ENCODE peak calls at places on chromosomes 6 and 20, in eight cellular contexts. P, R, W, S, X, I, D and J are unnamed samples.
A peak's percentile ranks its signal among the peaks of the same experiment; 100 is the strongest.

GRCh38 chr20:2508631-2509467 is at the start of gene ZNF343:
- DNase-seq in D (peak; percentile 95), R (peak; percentile 89), W (peak; percentile 83), X (peak; percentile 66), S (peak; percentile 86), I (peak; percentile 89), P (peak; percentile 79), J (peak; percentile 90)

GRCh38 chr6:6614965-6615304 is 26.4 kb downstream of the LY86 start:
- DNase-seq in S (no peak), P (no peak), R (no peak), D (no peak), X (no peak), I (no peak), W (no peak), J (no peak)

GRCh38 chr6:169026175-169026574 is 227.5 kb downstream of the THBS2 start:
- DNase-seq in W (no peak), S (no peak), R (no peak), I (no peak), D (no peak), X (no peak), P (no peak), J (no peak)

GRCh38 chr6:84739866-84740208 is 24.6 kb downstream of the TBX18 start:
- DNase-seq in S (no peak), W (no peak), P (no peak), R (no peak), D (no peak), X (no peak), I (no peak), J (no peak)

GRCh38 chr6:85364354-85364753 is 85.5 kb upstream of the NT5E start:
- DNase-seq in W (no peak), P (no peak), X (no peak), S (no peak), I (no peak), D (no peak), R (no peak), J (peak; percentile 40)

GRCh38 chr6:39197521-39198500 is 31.5 kb downstream of the KCNK5 start:
- DNase-seq in R (no peak), W (no peak), S (peak; percentile 54), X (no peak), I (no peak), P (no peak), D (no peak), J (no peak)

GRCh38 chr6:71420693-71421328 is 132.2 kb downstream of the OGFRL1 start:
- DNase-seq in S (peak; percentile 92), X (peak; percentile 97), R (peak; percentile 97), W (peak; percentile 84), P (peak; percentile 95), I (peak; percentile 99), D (no peak), J (peak; percentile 97)

GRCh38 chr20:35700625-35701148 is 1.5 kb downstream of the ROMO1 start:
- DNase-seq in P (peak; percentile 18), S (no peak), W (no peak), I (peak; percentile 59), X (no peak), D (no peak), R (no peak), J (no peak)

GRCh38 chr6:8229913-8230312 is 127.6 kb upstream of the EEF1E1 start:
- DNase-seq in R (no peak), W (no peak), D (no peak), I (no peak), S (no peak), P (no peak), X (no peak), J (no peak)

GRCh38 chr6:37054580-37054979 is 49.1 kb downstream of the FGD2 start:
- DNase-seq in P (no peak), X (no peak), R (no peak), S (no peak), D (no peak), W (no peak), I (no peak), J (no peak)

DNA sequence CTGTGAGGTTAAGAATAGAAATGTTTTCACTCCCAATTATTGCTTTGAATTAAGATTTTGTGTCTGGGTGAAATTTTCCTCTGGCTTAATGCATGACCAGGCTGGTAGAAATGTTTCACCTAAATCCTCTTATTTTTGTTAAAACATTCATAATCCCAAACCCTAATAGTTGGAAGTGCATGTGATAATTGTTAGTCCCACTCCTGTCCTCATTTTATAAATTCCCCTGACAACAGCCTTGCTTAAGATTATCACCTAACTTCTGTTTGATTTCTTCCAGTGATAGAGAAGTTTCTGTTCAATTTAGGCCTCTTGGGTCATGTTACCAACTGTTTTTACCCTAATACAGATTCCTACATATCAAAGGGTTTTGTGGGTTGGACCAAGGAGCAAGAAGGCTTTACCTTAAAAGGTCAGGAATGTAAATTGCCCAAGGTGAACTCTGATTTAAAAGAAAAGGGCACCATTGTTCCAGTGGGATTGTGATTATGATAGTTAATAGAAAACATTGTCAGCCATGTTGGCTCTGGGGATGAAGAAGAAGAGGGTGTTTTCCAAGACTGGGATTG is 158.7 kb upstream of the CENPW start:
- DNase-seq in S (no peak), X (no peak), W (no peak), P (no peak), R (no peak), D (peak; percentile 67), I (no peak), J (no peak)
- H3K27ac ChIP-seq in S (no peak overlapping the region), X (peak overlapping the region; percentile 70), W (no peak overlapping the region), P (no peak overlapping the region), R (no peak overlapping the region), D (no peak overlapping the region), I (no peak overlapping the region), J (no peak overlapping the region)

GRCh38 chr6:28356666-28357020 is 6.9 kb downstream of the ZKSCAN3 start:
- DNase-seq in I (no peak), P (no peak), R (no peak), S (no peak), D (no peak), W (no peak), X (no peak), J (no peak)

GRCh38 chr6:28357036-28357435 is 7.3 kb downstream of the ZKSCAN3 start:
- DNase-seq in W (no peak), R (no peak), I (no peak), S (no peak), D (no peak), P (no peak), X (no peak), J (peak; percentile 54)

GRCh38 chr6:28354688-28355554 is 5.2 kb downstream of the ZKSCAN3 start:
- DNase-seq in W (no peak), X (no peak), R (no peak), I (no peak), D (no peak), S (no peak), P (no peak), J (no peak)

GRCh38 chr6:28353981-28354676 is 4.4 kb downstream of the ZKSCAN3 start:
- DNase-seq in P (peak; percentile 76), R (no peak), W (peak; percentile 82), D (no peak), S (no peak), X (peak; percentile 47), I (peak; percentile 89), J (peak; percentile 86)

DNA sequence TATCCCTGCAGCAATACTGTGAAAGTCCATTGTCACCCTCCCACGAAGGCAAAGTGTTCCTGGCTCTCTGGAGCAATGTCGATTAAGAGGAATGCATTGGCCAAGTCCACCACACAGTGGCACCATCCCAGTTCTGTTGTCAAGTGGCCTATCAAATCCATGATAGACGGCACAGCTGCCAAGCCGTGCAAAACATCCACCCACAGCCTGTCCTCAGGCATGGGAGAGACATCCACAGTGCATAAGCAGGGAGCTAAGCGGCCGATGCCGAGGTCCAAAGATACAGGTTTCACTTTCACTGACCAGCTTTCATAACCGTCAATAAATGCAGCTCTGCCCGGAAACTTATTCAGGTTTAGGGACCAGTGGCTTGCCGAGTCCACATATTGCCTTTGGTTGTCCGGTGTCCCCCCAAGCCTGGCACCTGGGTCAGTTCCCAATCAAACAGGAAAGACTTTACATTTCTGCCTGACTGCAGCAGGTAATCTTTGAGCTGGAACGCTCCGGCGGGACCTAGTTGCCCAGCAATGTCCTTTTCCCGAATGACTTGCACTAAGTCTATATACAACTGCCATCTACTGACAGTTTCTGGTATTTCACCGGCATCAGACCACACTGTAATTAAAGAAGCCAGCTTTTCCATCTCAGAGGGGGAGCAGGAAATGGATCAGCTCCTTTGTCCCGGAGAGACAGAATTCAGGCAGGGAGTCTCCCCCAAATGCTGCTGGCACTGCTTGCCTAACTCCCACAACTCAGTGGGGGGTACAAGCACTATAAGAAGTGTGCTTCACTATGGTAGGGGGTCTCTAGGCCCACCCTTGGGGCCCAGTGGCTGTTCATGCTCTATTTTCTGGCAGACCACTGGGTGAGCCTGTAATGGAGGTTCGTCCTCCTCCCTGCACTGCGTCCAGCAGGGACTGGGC is 6.3 kb downstream of the ZKSCAN3 start:
- DNase-seq in I (peak; percentile 88), S (peak; percentile 74), D (peak; percentile 90), P (peak; percentile 81), W (peak; percentile 81), R (peak; percentile 86), X (peak; percentile 68), J (peak; percentile 93)
- TF ChIP-seq POLR2AphosphoS5 in I (peak; percentile 66), S (no peak), D (no peak), P (peak; percentile 5), W (peak; percentile 49), R (no peak), X (peak; percentile 70), J (peak; percentile 40)

GRCh38 chr6:33414592-33415271 is 3.2 kb downstream of the CUTA start:
- DNase-seq in R (no peak), W (no peak), S (peak; percentile 65), X (no peak), D (no peak), P (no peak), I (no peak), J (no peak)

GRCh38 chr6:33417127-33417902 is 592 bp downstream of the CUTA start:
- DNase-seq in P (no peak), W (no peak), S (no peak), X (no peak), I (no peak), D (no peak), R (no peak), J (peak; percentile 30)

GRCh38 chr6:33416386-33417126 is 1.4 kb downstream of the CUTA start:
- DNase-seq in D (no peak), X (no peak), S (no peak), R (no peak), W (no peak), P (no peak), I (no peak), J (no peak)

GRCh38 chr6:33413601-33414120 is 2.8 kb downstream of the PHF1 start:
- DNase-seq in S (no peak), R (no peak), I (no peak), W (no peak), X (no peak), P (no peak), D (no peak), J (no peak)

DNA sequence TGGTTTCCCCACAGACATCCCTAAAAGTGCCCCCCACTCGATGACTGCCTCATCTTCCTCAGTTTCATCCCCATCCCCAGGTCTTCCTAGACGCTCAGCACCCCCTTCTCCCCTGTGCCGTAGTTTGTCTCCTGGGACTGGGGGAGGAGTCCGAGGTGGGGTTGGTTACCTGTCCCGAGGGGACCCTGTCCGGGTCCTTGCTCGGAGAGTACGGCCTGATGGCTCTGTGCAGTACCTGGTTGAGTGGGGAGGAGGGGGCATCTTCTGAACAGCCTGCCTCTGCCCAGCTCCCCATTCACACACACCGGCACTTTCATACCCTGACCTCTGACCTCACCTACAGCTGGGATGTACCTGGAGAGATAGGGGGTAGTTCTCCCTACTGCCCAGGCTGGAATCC is 2.1 kb downstream of the CUTA start:
- DNase-seq in S (no peak), P (no peak), D (no peak), I (no peak), X (no peak), R (no peak), W (no peak), J (no peak)
- H3K27ac ChIP-seq in S (peak overlapping the region; percentile 91), P (peak overlapping the region; percentile 93), D (no peak overlapping the region), I (peak overlapping the region; percentile 97), X (peak overlapping the region; percentile 2), R (no peak overlapping the region), W (peak overlapping the region; percentile 91), J (no peak overlapping the region)

GRCh38 chr6:43014434-43014909 is 423 bp downstream of the KLHDC3 start:
- DNase-seq in S (no peak), D (no peak), P (no peak), R (no peak), X (no peak), I (no peak), W (no peak), J (peak; percentile 44)
- TF ChIP-seq POLR2AphosphoS5 in S (no peak), D (no peak), P (no peak), R (no peak), X (no peak), I (no peak), W (no peak), J (no peak)